ENCODE peak calls at places on chromosomes 3 and 15, in nine cellular contexts. One of them, this sample, is unnamed.

GRCh38 chr15:49225572-49226281 is 55.7 kb downstream of the GALK2 start:
- DNase-seq in suprapubic skin: no peak
- DNase-seq in PC-3: peak
- DNase-seq in WERI-Rb-1: peak
- DNase-seq in pancreas: peak
- DNase-seq in body of pancreas: no peak
- DNase-seq in upper lobe of right lung: no peak
- DNase-seq in stomach: peak
- DNase-seq in fibroblast of lung: peak
- DNase-seq in this sample: no peak

GRCh38 chr3:179801831-179802230 is 149.0 kb downstream of the USP13 start:
- DNase-seq in stomach: no peak
- DNase-seq in body of pancreas: no peak
- DNase-seq in fibroblast of lung: no peak
- DNase-seq in upper lobe of right lung: no peak
- DNase-seq in WERI-Rb-1: no peak
- DNase-seq in pancreas: no peak
- DNase-seq in suprapubic skin: no peak
- DNase-seq in PC-3: no peak
- DNase-seq in this sample: no peak

GRCh38 chr15:60973637-60974415 is 255.3 kb downstream of the RORA start:
- DNase-seq in fibroblast of lung: peak
- DNase-seq in WERI-Rb-1: peak
- DNase-seq in stomach: no peak
- DNase-seq in PC-3: peak
- DNase-seq in upper lobe of right lung: no peak
- DNase-seq in body of pancreas: no peak
- DNase-seq in suprapubic skin: no peak
- DNase-seq in pancreas: no peak
- DNase-seq in this sample: peak

GRCh38 chr15:90402230-90402629 is 14.2 kb downstream of the IQGAP1 start:
- DNase-seq in body of pancreas: peak
- DNase-seq in fibroblast of lung: peak
- DNase-seq in upper lobe of right lung: no peak
- DNase-seq in WERI-Rb-1: no peak
- DNase-seq in pancreas: no peak
- DNase-seq in suprapubic skin: peak
- DNase-seq in PC-3: peak
- DNase-seq in stomach: no peak
- DNase-seq in this sample: no peak

GRCh38 chr3:106485802-106486201 is 617.0 kb upstream of the CBLB start:
- DNase-seq in PC-3: no peak
- DNase-seq in fibroblast of lung: no peak
- DNase-seq in body of pancreas: no peak
- DNase-seq in upper lobe of right lung: no peak
- DNase-seq in suprapubic skin: no peak
- DNase-seq in stomach: no peak
- DNase-seq in WERI-Rb-1: no peak
- DNase-seq in pancreas: no peak
- DNase-seq in this sample: no peak

GRCh38 chr3:101940521-101940992 is 91.2 kb downstream of the NFKBIZ start:
- DNase-seq in pancreas: peak
- DNase-seq in upper lobe of right lung: peak
- DNase-seq in body of pancreas: no peak
- DNase-seq in WERI-Rb-1: no peak
- DNase-seq in suprapubic skin: no peak
- DNase-seq in PC-3: peak
- DNase-seq in fibroblast of lung: peak
- DNase-seq in stomach: no peak
- DNase-seq in this sample: no peak

GRCh38 chr3:85161544-85161943 is 202.8 kb downstream of the CADM2 start:
- DNase-seq in fibroblast of lung: peak
- DNase-seq in PC-3: peak
- DNase-seq in stomach: no peak
- DNase-seq in suprapubic skin: no peak
- DNase-seq in WERI-Rb-1: no peak
- DNase-seq in pancreas: no peak
- DNase-seq in body of pancreas: no peak
- DNase-seq in upper lobe of right lung: no peak
- DNase-seq in this sample: no peak

GRCh38 chr15:39834256-39834655 is 51.6 kb upstream of the FSIP1 start:
- DNase-seq in pancreas: no peak
- DNase-seq in PC-3: peak
- DNase-seq in suprapubic skin: no peak
- DNase-seq in fibroblast of lung: peak
- DNase-seq in WERI-Rb-1: no peak
- DNase-seq in stomach: no peak
- DNase-seq in body of pancreas: no peak
- DNase-seq in upper lobe of right lung: no peak
- DNase-seq in this sample: no peak

GRCh38 chr3:141629950-141630349 is 108.1 kb upstream of the RNF7 start:
- DNase-seq in upper lobe of right lung: no peak
- DNase-seq in stomach: no peak
- DNase-seq in fibroblast of lung: no peak
- DNase-seq in pancreas: no peak
- DNase-seq in body of pancreas: no peak
- DNase-seq in PC-3: no peak
- DNase-seq in WERI-Rb-1: no peak
- DNase-seq in suprapubic skin: no peak
- DNase-seq in this sample: no peak

GRCh38 chr15:39785139-39785538 is 2.5 kb upstream of the FSIP1 start:
- DNase-seq in suprapubic skin: no peak
- DNase-seq in fibroblast of lung: no peak
- DNase-seq in stomach: no peak
- DNase-seq in PC-3: peak
- DNase-seq in upper lobe of right lung: no peak
- DNase-seq in WERI-Rb-1: no peak
- DNase-seq in body of pancreas: peak
- DNase-seq in pancreas: no peak
- DNase-seq in this sample: no peak

GRCh38 chr3:40387001-40387894 is at the start of gene ENTPD3:
- DNase-seq in upper lobe of right lung: peak
- DNase-seq in body of pancreas: peak
- DNase-seq in PC-3: peak
- DNase-seq in suprapubic skin: no peak
- DNase-seq in stomach: peak
- DNase-seq in WERI-Rb-1: peak
- DNase-seq in fibroblast of lung: peak
- DNase-seq in pancreas: peak
- DNase-seq in this sample: no peak

GRCh38 chr3:123660900-123661299 is 76.0 kb upstream of the HACD2 start:
- DNase-seq in fibroblast of lung: peak
- DNase-seq in WERI-Rb-1: no peak
- DNase-seq in body of pancreas: peak
- DNase-seq in upper lobe of right lung: peak
- DNase-seq in stomach: peak
- DNase-seq in PC-3: peak
- DNase-seq in suprapubic skin: peak
- DNase-seq in pancreas: peak
- DNase-seq in this sample: peak

GRCh38 chr3:152405915-152406802 is 137.4 kb downstream of the MBNL1 start:
- DNase-seq in WERI-Rb-1: no peak
- DNase-seq in suprapubic skin: no peak
- DNase-seq in PC-3: peak
- DNase-seq in upper lobe of right lung: no peak
- DNase-seq in fibroblast of lung: peak
- DNase-seq in body of pancreas: no peak
- DNase-seq in pancreas: no peak
- DNase-seq in stomach: no peak
- DNase-seq in this sample: no peak

GRCh38 chr15:35671197-35671596 is 125.2 kb upstream of the DPH6 start:
- DNase-seq in upper lobe of right lung: no peak
- DNase-seq in suprapubic skin: no peak
- DNase-seq in PC-3: no peak
- DNase-seq in body of pancreas: no peak
- DNase-seq in WERI-Rb-1: no peak
- DNase-seq in stomach: no peak
- DNase-seq in pancreas: no peak
- DNase-seq in fibroblast of lung: peak
- DNase-seq in this sample: no peak

GRCh38 chr15:82567661-82568060 is 27.4 kb upstream of the RPS17 start:
- DNase-seq in suprapubic skin: no peak
- DNase-seq in stomach: no peak
- DNase-seq in pancreas: no peak
- DNase-seq in PC-3: no peak
- DNase-seq in body of pancreas: no peak
- DNase-seq in WERI-Rb-1: no peak
- DNase-seq in upper lobe of right lung: no peak
- DNase-seq in fibroblast of lung: no peak
- DNase-seq in this sample: no peak

GRCh38 chr15:59553879-59554735 is 57.5 kb upstream of the GCNT3 start:
- DNase-seq in body of pancreas: no peak
- DNase-seq in pancreas: no peak
- DNase-seq in upper lobe of right lung: no peak
- DNase-seq in fibroblast of lung: peak
- DNase-seq in PC-3: peak
- DNase-seq in WERI-Rb-1: no peak
- DNase-seq in stomach: no peak
- DNase-seq in suprapubic skin: no peak
- DNase-seq in this sample: no peak

GRCh38 chr3:30232142-30232541 is 374.3 kb upstream of the TGFBR2 start:
- DNase-seq in suprapubic skin: no peak
- DNase-seq in WERI-Rb-1: no peak
- DNase-seq in fibroblast of lung: peak
- DNase-seq in PC-3: no peak
- DNase-seq in pancreas: no peak
- DNase-seq in body of pancreas: no peak
- DNase-seq in stomach: no peak
- DNase-seq in upper lobe of right lung: no peak
- DNase-seq in this sample: no peak

GRCh38 chr3:99943931-99944761 is 126.5 kb downstream of the CMSS1 start:
- DNase-seq in PC-3: peak
- DNase-seq in WERI-Rb-1: no peak
- DNase-seq in stomach: no peak
- DNase-seq in suprapubic skin: no peak
- DNase-seq in fibroblast of lung: peak
- DNase-seq in upper lobe of right lung: no peak
- DNase-seq in pancreas: no peak
- DNase-seq in body of pancreas: no peak
- DNase-seq in this sample: no peak

GRCh38 chr15:46297766-46298165 is 662.9 kb downstream of the SQOR start:
- DNase-seq in WERI-Rb-1: no peak
- DNase-seq in fibroblast of lung: no peak
- DNase-seq in body of pancreas: no peak
- DNase-seq in pancreas: no peak
- DNase-seq in stomach: no peak
- DNase-seq in suprapubic skin: no peak
- DNase-seq in upper lobe of right lung: no peak
- DNase-seq in PC-3: no peak
- DNase-seq in this sample: no peak

GRCh38 chr3:18740631-18741583 is 315.8 kb upstream of the SATB1 start:
- DNase-seq in suprapubic skin: no peak
- DNase-seq in stomach: no peak
- DNase-seq in WERI-Rb-1: no peak
- DNase-seq in body of pancreas: no peak
- DNase-seq in pancreas: no peak
- DNase-seq in PC-3: no peak
- DNase-seq in upper lobe of right lung: no peak
- DNase-seq in fibroblast of lung: no peak
- DNase-seq in this sample: no peak

GRCh38 chr3:64552160-64552559 is 135.6 kb downstream of the ADAMTS9 start:
- DNase-seq in suprapubic skin: no peak
- DNase-seq in stomach: no peak
- DNase-seq in body of pancreas: no peak
- DNase-seq in WERI-Rb-1: no peak
- DNase-seq in PC-3: no peak
- DNase-seq in fibroblast of lung: no peak
- DNase-seq in upper lobe of right lung: no peak
- DNase-seq in pancreas: no peak
- DNase-seq in this sample: no peak
- H3K27ac ChIP-seq in suprapubic skin: no peak
- H3K27ac ChIP-seq in stomach: no peak
- H3K27ac ChIP-seq in body of pancreas: no peak
- H3K27ac ChIP-seq in WERI-Rb-1: no peak
- H3K27ac ChIP-seq in PC-3: no peak
- H3K27ac ChIP-seq in fibroblast of lung: no peak
- H3K27ac ChIP-seq in upper lobe of right lung: no peak
- H3K27ac ChIP-seq in pancreas: no peak
- H3K27ac ChIP-seq in this sample: peak

DNA sequence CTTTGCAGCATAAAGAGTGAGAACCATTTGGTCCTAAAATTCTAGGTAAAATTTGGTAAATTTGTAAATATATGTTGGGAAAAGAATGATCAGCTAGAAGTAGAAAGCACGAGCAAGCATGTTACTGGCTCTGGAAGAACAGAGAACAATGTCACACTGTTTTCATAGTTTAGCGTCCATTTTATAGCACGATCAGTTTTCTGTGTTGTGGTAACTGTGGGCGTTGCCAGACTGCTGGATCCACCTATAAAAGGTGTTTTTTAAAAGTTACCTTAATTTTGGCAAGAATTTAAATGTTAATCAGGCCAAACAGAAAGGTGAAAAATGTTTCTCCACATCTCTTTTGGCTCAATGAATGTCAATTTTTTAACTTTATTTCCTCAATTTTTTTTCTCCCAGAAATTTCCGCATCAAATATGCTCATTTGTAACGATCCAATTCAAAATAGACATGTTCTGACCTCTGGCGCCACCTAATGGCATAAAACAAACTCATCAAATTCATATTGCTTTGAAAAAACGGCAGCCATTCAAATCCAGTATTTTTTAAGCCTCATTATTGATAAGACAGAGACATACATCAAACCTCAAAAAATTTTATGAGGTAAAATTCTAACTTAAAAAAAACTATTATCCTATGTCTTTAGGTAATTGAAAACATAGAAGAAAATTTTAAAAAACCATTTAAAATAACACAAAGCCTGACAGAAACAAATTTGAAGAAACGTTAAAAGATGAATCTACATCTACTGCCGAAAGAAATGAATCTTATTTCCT is 5.5 kb upstream of the GP5 start:
- DNase-seq in WERI-Rb-1: no peak
- DNase-seq in upper lobe of right lung: no peak
- DNase-seq in fibroblast of lung: peak
- DNase-seq in stomach: no peak
- DNase-seq in PC-3: peak
- DNase-seq in pancreas: no peak
- DNase-seq in body of pancreas: peak
- DNase-seq in suprapubic skin: no peak
- DNase-seq in this sample: no peak
- TF ChIP-seq CTCF in WERI-Rb-1: peak
- TF ChIP-seq CTCF in upper lobe of right lung: peak
- TF ChIP-seq CTCF in fibroblast of lung: peak
- TF ChIP-seq CTCF in stomach: peak
- TF ChIP-seq CTCF in PC-3: peak
- TF ChIP-seq CTCF in pancreas: peak
- TF ChIP-seq CTCF in body of pancreas: peak
- TF ChIP-seq CTCF in suprapubic skin: peak
- TF ChIP-seq CTCF in this sample: peak

GRCh38 chr3:134885877-134886621 is 91.0 kb downstream of the EPHB1 start:
- DNase-seq in body of pancreas: no peak
- DNase-seq in upper lobe of right lung: no peak
- DNase-seq in suprapubic skin: no peak
- DNase-seq in stomach: no peak
- DNase-seq in WERI-Rb-1: no peak
- DNase-seq in PC-3: peak
- DNase-seq in pancreas: no peak
- DNase-seq in fibroblast of lung: peak
- DNase-seq in this sample: no peak
- H3K27ac ChIP-seq in body of pancreas: no peak
- H3K27ac ChIP-seq in upper lobe of right lung: no peak
- H3K27ac ChIP-seq in suprapubic skin: no peak
- H3K27ac ChIP-seq in stomach: no peak
- H3K27ac ChIP-seq in WERI-Rb-1: no peak
- H3K27ac ChIP-seq in PC-3: no peak
- H3K27ac ChIP-seq in pancreas: no peak
- H3K27ac ChIP-seq in fibroblast of lung: no peak
- H3K27ac ChIP-seq in this sample: no peak

GRCh38 chr3:187745201-187746058 is at the start of gene BCL6:
- DNase-seq in pancreas: peak
- DNase-seq in PC-3: peak
- DNase-seq in fibroblast of lung: peak
- DNase-seq in upper lobe of right lung: peak
- DNase-seq in body of pancreas: peak
- DNase-seq in suprapubic skin: peak
- DNase-seq in WERI-Rb-1: peak
- DNase-seq in stomach: peak
- DNase-seq in this sample: peak
- TF ChIP-seq CTCF in pancreas: no peak
- TF ChIP-seq CTCF in PC-3: no peak
- TF ChIP-seq CTCF in fibroblast of lung: no peak
- TF ChIP-seq CTCF in upper lobe of right lung: no peak
- TF ChIP-seq CTCF in body of pancreas: no peak
- TF ChIP-seq CTCF in suprapubic skin: no peak
- TF ChIP-seq CTCF in WERI-Rb-1: no peak
- TF ChIP-seq CTCF in stomach: no peak
- TF ChIP-seq CTCF in this sample: no peak